ENCODE peak calls at places on chromosomes 13 and 19, in seven cellular contexts. Q is CD4-positive, alpha-beta T cell; A is gastroesophageal sphincter; P is activated naive CD8-positive, alpha-beta T cell treated with anti-CD3 and anti-CD28 coated beads, Interleukin-2, amount 10 ng/mL, durations not matched to agents 7 days and 5 days; T is activated CD8-positive, alpha-beta memory T cell treated with anti-CD3 and anti-CD28 coated beads, Interleukin-2, amount 10 ng/mL, durations not matched to agents 7 days and 5 days; J is activated naive CD4-positive, alpha-beta T cell treated with anti-CD3 and anti-CD28 coated beads, Interleukin-2, amount 50 U/mL, for 72 hours; X is GM23338. O is an unnamed sample.

GRCh38 chr13:42602910-42603309 is 29.0 kb downstream of the TNFSF11 start:
- ATAC-seq in J (no peak), A (no peak), T (no peak), Q (no peak), X (no peak), P (no peak), O (peak)

GRCh38 chr19:4445963-4446668 is 11.5 kb downstream of the UBXN6 start:
- ATAC-seq in T (no peak), X (peak), Q (no peak), P (no peak), J (peak), A (no peak), O (no peak)

GRCh38 chr19:424546-424945 is 15.6 kb upstream of the C2CD4C start:
- ATAC-seq in A (no peak), J (no peak), T (no peak), X (no peak), P (no peak), Q (no peak), O (no peak)

GRCh38 chr19:4951671-4952070 is 17.2 kb upstream of the KDM4B start:
- ATAC-seq in X (no peak), T (no peak), P (no peak), J (no peak), Q (no peak), A (no peak), O (no peak)

GRCh38 chr19:45003485-45003884 is 2.2 kb downstream of the RELB start:
- ATAC-seq in A (no peak), J (no peak), X (no peak), T (no peak), P (no peak), Q (no peak), O (no peak)

GRCh38 chr13:40540707-40541044 is 125.8 kb downstream of the FOXO1 start:
- ATAC-seq in J (no peak), P (no peak), Q (no peak), T (no peak), A (peak), X (no peak), O (no peak)

GRCh38 chr19:50402544-50403301 is 16.0 kb upstream of the SPIB start:
- ATAC-seq in T (no peak), J (no peak), P (no peak), A (no peak), Q (no peak), X (no peak), O (no peak)

GRCh38 chr13:76023644-76024043 is 387.5 kb downstream of the LMO7 start:
- ATAC-seq in P (no peak), Q (no peak), T (no peak), X (no peak), J (no peak), A (no peak), O (no peak)

GRCh38 chr19:6292006-6292405 is 12.2 kb upstream of the MLLT1 start:
- ATAC-seq in Q (no peak), J (no peak), X (no peak), T (no peak), A (no peak), P (no peak), O (no peak)

GRCh38 chr19:34838753-34839431 is 65.9 kb upstream of the ZNF599 start:
- ATAC-seq in Q (peak), X (peak), A (no peak), P (no peak), J (peak), T (no peak), O (no peak)

GRCh38 chr13:33642374-33643065 is 175.4 kb upstream of the RFC3 start:
- ATAC-seq in Q (no peak), J (no peak), A (peak), X (peak), P (no peak), T (no peak), O (no peak)

GRCh38 chr13:106533101-106533939 is 2.1 kb downstream of the EFNB2 start:
- ATAC-seq in A (peak), X (peak), T (no peak), P (no peak), Q (no peak), J (no peak), O (no peak)

GRCh38 chr13:98174321-98174720 is 2.7 kb downstream of the RNF113B start:
- ATAC-seq in A (no peak), J (no peak), Q (no peak), T (no peak), X (no peak), P (no peak), O (no peak)

GRCh38 chr13:46595136-46595917 is 42.4 kb downstream of the LRCH1 start:
- ATAC-seq in Q (no peak), A (peak), T (no peak), J (no peak), X (peak), P (no peak), O (peak)

GRCh38 chr13:27309967-27310598 is 39.5 kb downstream of the RASL11A start:
- ATAC-seq in T (no peak), A (no peak), J (no peak), X (no peak), P (no peak), Q (no peak), O (no peak)

GRCh38 chr19:48102870-48103751 is 7.5 kb downstream of the PLA2G4C start:
- ATAC-seq in Q (no peak), J (no peak), A (no peak), P (no peak), T (peak), X (peak), O (no peak)

GRCh38 chr13:40240293-40240692 is 426.1 kb downstream of the FOXO1 start:
- ATAC-seq in X (no peak), T (no peak), J (no peak), Q (no peak), P (no peak), A (no peak), O (no peak)

GRCh38 chr13:100788540-100788939 is 113.9 kb upstream of the TMTC4 start:
- ATAC-seq in A (no peak), P (no peak), Q (no peak), X (no peak), J (no peak), T (no peak), O (no peak)

GRCh38 chr13:29582171-29582570 is 13.3 kb downstream of the SLC7A1 start:
- ATAC-seq in T (no peak), X (peak), P (no peak), A (no peak), Q (no peak), J (no peak), O (no peak)

GRCh38 chr19:32824906-32825608 is 44.5 kb downstream of the SLC7A9 start:
- ATAC-seq in X (peak), Q (no peak), P (no peak), T (no peak), A (no peak), J (no peak), O (no peak)

GRCh38 chr13:111517641-111518010 is 197.2 kb downstream of the TEX29 start:
- ATAC-seq in J (no peak), X (peak), P (no peak), T (no peak), A (no peak), Q (no peak), O (no peak)

GRCh38 chr13:80374453-80374852 is 33.5 kb upstream of the SPRY2 start:
- ATAC-seq in X (no peak), J (no peak), Q (no peak), A (peak), P (no peak), T (no peak), O (no peak)

GRCh38 chr13:90185734-90186133 is 1161.8 kb upstream of the MIR17HG start:
- ATAC-seq in Q (no peak), T (no peak), A (no peak), J (no peak), P (no peak), X (no peak), O (no peak)

GRCh38 chr19:41161903-41162302 is 31.1 kb upstream of the CYP2S1 start:
- ATAC-seq in T (no peak), X (peak), J (no peak), A (no peak), P (no peak), Q (no peak), O (no peak)

GRCh38 chr19:5285955-5286354 is 54.7 kb downstream of the PTPRS start:
- ATAC-seq in T (no peak), A (no peak), J (no peak), P (no peak), Q (no peak), X (no peak), O (no peak)

GRCh38 chr13:73618275-73618865 is 515.8 kb downstream of the KLF12 start:
- ATAC-seq in T (no peak), Q (no peak), J (no peak), A (no peak), X (peak), P (no peak), O (no peak)

GRCh38 chr13:108987488-108987887 is 358.1 kb downstream of the MYO16 start:
- ATAC-seq in A (no peak), J (no peak), X (no peak), P (no peak), T (no peak), Q (no peak), O (no peak)

GRCh38 chr19:4301590-4302237 is 475 bp downstream of the TMIGD2 start:
- ATAC-seq in A (no peak), X (no peak), Q (peak), T (peak), J (peak), P (peak), O (no peak)

GRCh38 chr19:55228015-55228391 is 560 bp downstream of the TMEM86B start:
- ATAC-seq in Q (no peak), P (no peak), A (no peak), T (no peak), J (peak), X (no peak), O (no peak)

GRCh38 chr19:29884044-29884443 is 58.0 kb upstream of the URI1 start:
- ATAC-seq in P (no peak), T (no peak), Q (no peak), X (no peak), J (no peak), A (no peak), O (no peak)

GRCh38 chr13:29484236-29484635 is 111.3 kb downstream of the SLC7A1 start:
- ATAC-seq in T (no peak), A (no peak), J (no peak), P (no peak), Q (no peak), X (peak), O (peak)

GRCh38 chr13:24692541-24692940 is 12.3 kb downstream of the ATP12A start:
- ATAC-seq in X (no peak), J (no peak), P (no peak), Q (no peak), A (peak), T (no peak), O (no peak)

GRCh38 chr13:40233731-40234195 is 432.7 kb downstream of the FOXO1 start:
- ATAC-seq in P (no peak), X (no peak), J (no peak), Q (no peak), T (no peak), A (no peak), O (no peak)

GRCh38 chr13:23984541-23984940 is 87.2 kb upstream of the C1QTNF9B start:
- ATAC-seq in P (no peak), A (no peak), J (no peak), T (no peak), Q (no peak), X (no peak), O (no peak)

GRCh38 chr13:100594731-100595130 is 6.1 kb upstream of the GGACT start:
- ATAC-seq in J (no peak), T (no peak), P (no peak), Q (no peak), A (no peak), X (peak), O (no peak)

GRCh38 chr13:98112456-98112855 is 30.4 kb upstream of the FARP1 start:
- ATAC-seq in X (no peak), J (no peak), Q (no peak), P (no peak), A (no peak), T (no peak), O (no peak)

GRCh38 chr19:18203408-18203862 is 407 bp downstream of the RAB3A start:
- ATAC-seq in Q (peak), X (peak), T (peak), A (no peak), P (no peak), J (no peak), O (peak)

O was measured in stimulated activated memory B cell treated with anti-CD40 and anti-IgM and Interleukin-4, amounts not matched to agents 10 μg/mL and 1 μg/mL and 100 μg/mL, for 72 hours.